ENCODE peak calls at places on chromosomes 16 and 17, in four cellular contexts. One of them, this sample, is unnamed.

GRCh38 chr16:27085182-27085581 is 18.5 kb downstream of the C16orf82 start:
- DNase-seq in HAP-1: no peak
- DNase-seq in fibroblast of lung: no peak
- DNase-seq in H7: peak
- DNase-seq in this sample: no peak

GRCh38 chr16:87560428-87561199 is 41.7 kb upstream of the JPH3 start:
- DNase-seq in fibroblast of lung: peak
- DNase-seq in HAP-1: peak
- DNase-seq in H7: peak
- DNase-seq in this sample: no peak

GRCh38 chr17:64025732-64026294 is 5.4 kb upstream of the ICAM2 start:
- DNase-seq in H7: peak
- DNase-seq in fibroblast of lung: peak
- DNase-seq in HAP-1: peak
- DNase-seq in this sample: peak

GRCh38 chr16:67025151-67025550 is 3.8 kb upstream of the CBFB start:
- DNase-seq in fibroblast of lung: no peak
- DNase-seq in HAP-1: no peak
- DNase-seq in H7: peak
- DNase-seq in this sample: no peak

GRCh38 chr16:53123753-53124152 is 69.0 kb downstream of the CHD9 start:
- DNase-seq in fibroblast of lung: peak
- DNase-seq in H7: no peak
- DNase-seq in HAP-1: no peak
- DNase-seq in this sample: peak

GRCh38 chr17:67456889-67457288 is 79.8 kb downstream of the PITPNC1 start:
- DNase-seq in fibroblast of lung: no peak
- DNase-seq in HAP-1: no peak
- DNase-seq in H7: no peak
- DNase-seq in this sample: no peak

GRCh38 chr17:63519972-63520882 is 2.9 kb upstream of the KCNH6 start:
- DNase-seq in HAP-1: no peak
- DNase-seq in H7: no peak
- DNase-seq in fibroblast of lung: no peak
- DNase-seq in this sample: no peak

GRCh38 chr17:75096082-75096625 is 8.4 kb downstream of the SLC16A5 start:
- DNase-seq in fibroblast of lung: peak
- DNase-seq in HAP-1: peak
- DNase-seq in H7: peak
- DNase-seq in this sample: peak

GRCh38 chr16:12289175-12290063 is 312.9 kb downstream of the SNX29 start:
- DNase-seq in H7: no peak
- DNase-seq in HAP-1: no peak
- DNase-seq in fibroblast of lung: no peak
- DNase-seq in this sample: no peak

GRCh38 chr17:75077490-75078096 is 10.2 kb upstream of the SLC16A5 start:
- DNase-seq in HAP-1: no peak
- DNase-seq in fibroblast of lung: no peak
- DNase-seq in H7: peak
- DNase-seq in this sample: no peak

GRCh38 chr16:14489460-14489859 is 140.6 kb downstream of the PARN start:
- DNase-seq in HAP-1: peak
- DNase-seq in H7: peak
- DNase-seq in fibroblast of lung: no peak
- DNase-seq in this sample: no peak

GRCh38 chr17:30958187-30958586 is 12.7 kb upstream of the RNF135 start:
- DNase-seq in H7: no peak
- DNase-seq in fibroblast of lung: no peak
- DNase-seq in HAP-1: no peak
- DNase-seq in this sample: peak

GRCh38 chr16:88974080-88974479 is 2.9 kb downstream of the CBFA2T3 start:
- DNase-seq in fibroblast of lung: no peak
- DNase-seq in H7: no peak
- DNase-seq in HAP-1: no peak
- DNase-seq in this sample: no peak
- H3K4me3 ChIP-seq in fibroblast of lung: no peak
- H3K4me3 ChIP-seq in H7: no peak
- H3K4me3 ChIP-seq in HAP-1: no peak
- H3K4me3 ChIP-seq in this sample: no peak

GRCh38 chr16:19703218-19703617 is 14.8 kb downstream of the KNOP1 start:
- DNase-seq in H7: no peak
- DNase-seq in fibroblast of lung: no peak
- DNase-seq in HAP-1: no peak
- DNase-seq in this sample: no peak
- H3K4me3 ChIP-seq in H7: no peak
- H3K4me3 ChIP-seq in fibroblast of lung: no peak
- H3K4me3 ChIP-seq in HAP-1: no peak
- H3K4me3 ChIP-seq in this sample: no peak

DNA sequence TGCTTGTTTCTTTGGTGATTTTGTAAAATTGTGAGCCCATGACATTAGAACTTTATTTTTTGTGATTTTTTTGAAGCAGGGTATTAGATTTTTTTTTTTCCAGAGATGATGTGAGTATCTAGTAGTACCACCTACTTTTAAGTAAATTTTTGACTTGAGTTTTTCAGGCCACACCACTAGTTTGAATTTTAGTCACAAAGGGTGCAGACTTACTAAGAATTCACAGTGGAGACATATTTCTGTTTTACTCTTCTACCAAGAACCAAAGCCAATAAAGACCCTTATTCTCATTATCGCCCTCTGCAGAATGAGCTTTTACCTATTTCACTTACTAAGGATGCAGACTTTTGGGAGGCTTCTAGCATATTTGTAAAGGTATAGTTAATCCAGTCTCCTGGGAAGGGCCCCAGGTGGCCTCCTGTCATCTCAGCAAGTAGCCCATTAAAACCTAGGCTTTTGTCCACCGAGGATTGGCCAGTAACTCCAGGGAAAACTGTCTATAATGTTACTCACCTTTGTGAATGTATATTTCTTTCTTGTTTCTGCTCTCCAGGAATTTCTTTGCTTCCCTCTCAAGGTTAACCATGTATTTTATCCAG is 30.6 kb downstream of the NLK start:
- DNase-seq in HAP-1: no peak
- DNase-seq in fibroblast of lung: no peak
- DNase-seq in H7: no peak
- DNase-seq in this sample: no peak
- H3K4me3 ChIP-seq in HAP-1: no peak
- H3K4me3 ChIP-seq in fibroblast of lung: no peak
- H3K4me3 ChIP-seq in H7: no peak
- H3K4me3 ChIP-seq in this sample: no peak

GRCh38 chr17:50057521-50057991 is 1.6 kb downstream of the ITGA3 start:
- DNase-seq in HAP-1: no peak
- DNase-seq in H7: no peak
- DNase-seq in fibroblast of lung: no peak
- DNase-seq in this sample: no peak
- H3K4me3 ChIP-seq in HAP-1: no peak
- H3K4me3 ChIP-seq in H7: no peak
- H3K4me3 ChIP-seq in fibroblast of lung: peak
- H3K4me3 ChIP-seq in this sample: peak

This sample was measured in fibroblast of pulmonary artery.